ENCODE peak calls at places on chromosomes 1 and 21, in four cellular contexts. M is HCT116, E is H1, A is GM12878. X is an unnamed sample.

GRCh38 chr21:31397939-31398338 is 53.9 kb upstream of the TIAM1 start:
- DNase-seq in M (no peak), E (no peak), A (no peak), X (peak; percentile 25)

GRCh38 chr1:22975694-22976093 is 3.0 kb upstream of the LACTBL1 start:
- DNase-seq in M (no peak), E (no peak), A (no peak), X (no peak)

GRCh38 chr1:106675558-106675957 is 380.9 kb upstream of the PRMT6 start:
- DNase-seq in M (no peak), E (no peak), A (no peak), X (no peak)

GRCh38 chr1:224488806-224489584 is 54.4 kb upstream of the WDR26 start:
- DNase-seq in M (no peak), E (no peak), A (no peak), X (peak; percentile 63)

GRCh38 chr1:187336769-187337168 is 508.0 kb downstream of the PLA2G4A start:
- DNase-seq in M (no peak), E (no peak), A (no peak), X (no peak)

GRCh38 chr1:235074335-235075120 is 54.1 kb downstream of the TOMM20 start:
- DNase-seq in M (no peak), E (no peak), A (no peak), X (no peak)

GRCh38 chr1:96075704-96076455 is 645.7 kb upstream of the PTBP2 start:
- DNase-seq in M (no peak), E (no peak), A (no peak), X (no peak)

GRCh38 chr1:180842052-180842451 is 70.6 kb upstream of the KIAA1614 start:
- DNase-seq in M (no peak), E (no peak), A (no peak), X (no peak)

GRCh38 chr21:15967661-15968060 is 237.9 kb downstream of the USP25 start:
- DNase-seq in M (no peak), E (peak; percentile 17), A (no peak), X (peak; percentile 49)

GRCh38 chr1:9373614-9374013 is 80.9 kb downstream of the SPSB1 start:
- DNase-seq in M (no peak), E (no peak), A (no peak), X (no peak)

GRCh38 chr1:169072945-169073725 is 33.4 kb upstream of the ATP1B1 start:
- DNase-seq in M (no peak), E (no peak), A (no peak), X (no peak)

GRCh38 chr1:36153476-36153875 is 2.5 kb upstream of the MAP7D1 start:
- DNase-seq in M (no peak), E (no peak), A (no peak), X (no peak)

GRCh38 chr1:67496329-67496728 is 66.1 kb upstream of the SERBP1 start:
- DNase-seq in M (no peak), E (no peak), A (no peak), X (no peak)

GRCh38 chr1:153534933-153535663 is 693 bp downstream of the S100A6 start:
- DNase-seq in M (no peak), E (no peak), A (no peak), X (no peak)

GRCh38 chr1:178241057-178241456 is 147.2 kb downstream of the RASAL2 start:
- DNase-seq in M (no peak), E (no peak), A (no peak), X (no peak)

GRCh38 chr1:241639653-241640148 is 468 bp downstream of the CHML start:
- DNase-seq in M (no peak), E (no peak), A (no peak), X (no peak)

GRCh38 chr1:161820914-161821313 is 54.8 kb downstream of the ATF6 start:
- DNase-seq in M (no peak), E (no peak), A (no peak), X (no peak)

GRCh38 chr1:161258439-161259386 is at the start of gene PCP4L1:
- DNase-seq in M (no peak), E (peak; percentile 68), A (no peak), X (peak; percentile 78)

DNA sequence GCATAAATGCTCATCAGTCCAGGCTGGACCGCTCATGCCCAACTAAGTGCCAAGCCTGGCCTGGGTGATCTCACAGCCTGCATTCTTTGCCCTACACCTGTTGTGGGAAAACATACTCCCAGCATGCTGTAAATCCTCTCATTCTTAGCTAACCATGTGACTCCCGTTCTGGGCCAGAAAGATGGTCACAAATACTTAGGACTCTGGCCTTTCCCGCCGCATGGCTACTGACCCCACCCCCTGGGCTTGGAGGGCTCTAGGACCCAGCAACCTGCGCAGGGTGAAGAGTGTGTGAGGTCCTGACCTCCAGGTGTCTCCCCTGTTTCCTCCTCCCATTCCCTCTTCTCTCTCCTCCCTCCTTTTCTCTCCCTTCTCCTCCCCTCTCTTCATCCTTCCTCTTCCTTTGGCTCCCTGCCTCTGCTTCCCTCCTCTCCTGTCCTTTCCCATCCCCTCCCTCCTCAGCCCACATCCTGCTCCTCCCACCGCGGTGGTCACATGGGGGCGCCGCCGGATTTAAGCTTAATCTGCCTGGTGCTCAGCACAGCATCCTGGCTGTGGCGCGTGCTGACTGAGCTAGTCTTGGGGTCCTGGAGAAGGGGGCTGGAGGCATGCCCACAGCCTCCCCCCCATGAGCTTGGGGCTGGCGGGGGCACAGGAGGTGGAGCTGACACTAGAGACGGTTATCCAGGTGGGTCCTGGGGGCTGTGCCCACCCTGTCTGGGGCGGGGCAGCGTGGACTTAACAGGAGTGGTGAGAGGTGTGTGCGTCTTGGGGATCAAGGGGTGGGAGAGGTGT is at the start of gene CROCC:
- DNase-seq in M (no peak), E (peak; percentile 75), A (no peak), X (peak; percentile 95)
- H3K4me3 ChIP-seq in M (no peak within 1 kb of the TSS), E (peak within 1 kb of the TSS; percentile 79), A (no peak within 1 kb of the TSS), X (peak within 1 kb of the TSS; percentile 77)

GRCh38 chr1:3204725-3205124 is 135.7 kb downstream of the PRDM16 start:
- DNase-seq in M (no peak), E (no peak), A (no peak), X (no peak)
- TF ChIP-seq YY1 in M (no peak), E (no peak), A (no peak), X (no peak)

GRCh38 chr1:230392920-230393521 is 33.1 kb downstream of the PGBD5 start:
- DNase-seq in M (no peak), E (no peak), A (no peak), X (no peak)
- TF ChIP-seq ZNF274 in M (no peak), E (no peak), A (no peak), X (no peak)

DNA sequence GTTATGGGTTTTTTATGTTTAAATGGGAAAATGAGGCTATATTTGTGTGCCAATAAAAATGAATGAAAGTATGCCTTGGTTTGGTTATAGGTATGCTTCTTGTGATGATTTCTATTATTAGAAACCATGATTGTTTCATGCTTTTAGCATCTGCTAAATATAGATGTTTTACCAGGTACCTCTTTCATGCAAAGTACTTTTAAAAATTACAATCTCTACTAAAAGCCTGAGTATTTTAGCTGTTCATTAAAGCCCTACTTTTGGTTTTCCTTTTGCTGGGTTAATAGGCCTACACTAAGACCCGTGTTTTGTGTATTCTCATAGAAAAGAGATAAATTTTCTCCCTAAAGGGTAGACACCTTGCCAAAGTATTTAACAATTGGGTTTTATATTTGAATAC is 32.0 kb downstream of the MTF2 start:
- DNase-seq in M (no peak), E (no peak), A (no peak), X (no peak)
- H3K4me3 ChIP-seq in M (no peak overlapping the region), E (peak overlapping the region; percentile 18), A (no peak overlapping the region), X (no peak overlapping the region)

GRCh38 chr1:226038661-226039060 is 23.9 kb upstream of the H3-3A start:
- DNase-seq in M (no peak), E (no peak), A (no peak), X (no peak)

GRCh38 chr1:226029568-226030225 is 30.6 kb upstream of the SDE2 start:
- DNase-seq in M (no peak), E (no peak), A (no peak), X (no peak)

GRCh38 chr1:226033599-226034390 is 28.7 kb upstream of the H3-3A start:
- DNase-seq in M (no peak), E (no peak), A (no peak), X (no peak)

GRCh38 chr1:226035915-226036314 is 26.6 kb upstream of the H3-3A start:
- DNase-seq in M (no peak), E (no peak), A (no peak), X (no peak)

GRCh38 chr1:226034482-226034881 is 28.0 kb upstream of the H3-3A start:
- DNase-seq in M (no peak), E (no peak), A (no peak), X (no peak)
- TF ChIP-seq YY1 in M (no peak), E (no peak), A (no peak), X (no peak)

X was measured in NT2/D1.